ENCODE peak calls at places on chromosomes 5 and 9, in five cellular contexts. N is HCT116, Y is SK-N-SH, G is PC-3, P is GM23248. C is an unnamed sample.

GRCh38 chr5:16588434-16589214 is 28.2 kb downstream of the RETREG1 start:
- DNase-seq in N (no peak), Y (no peak), G (peak; percentile 69), P (no peak), C (no peak)

GRCh38 chr9:19615036-19615435 is 173.8 kb downstream of the SLC24A2 start:
- DNase-seq in N (no peak), Y (no peak), G (no peak), P (no peak), C (no peak)

GRCh38 chr5:172931001-172931536 is 28.2 kb upstream of the RPL26L1 start:
- DNase-seq in N (no peak), Y (no peak), G (peak; percentile 90), P (peak; percentile 97), C (no peak)

GRCh38 chr5:10695055-10695649 is 65.9 kb downstream of the DAP start:
- DNase-seq in N (no peak), Y (peak; percentile 83), G (peak; percentile 96), P (peak; percentile 90), C (peak; percentile 72)

GRCh38 chr5:150626853-150627276 is 13.6 kb upstream of the SYNPO start:
- DNase-seq in N (no peak), Y (no peak), G (no peak), P (peak; percentile 54), C (no peak)

GRCh38 chr9:96203867-96204412 is 98.0 kb downstream of the HSD17B3 start:
- DNase-seq in N (no peak), Y (peak; percentile 89), G (no peak), P (no peak), C (no peak)

GRCh38 chr9:127959841-127960409 is 20.9 kb downstream of the EEIG1 start:
- DNase-seq in N (no peak), Y (no peak), G (no peak), P (no peak), C (no peak)

GRCh38 chr9:127336708-127337352 is 60.1 kb upstream of the SLC2A8 start:
- DNase-seq in N (peak; percentile 69), Y (no peak), G (peak; percentile 96), P (peak; percentile 97), C (no peak)

GRCh38 chr9:15293727-15294405 is 13.2 kb downstream of the TTC39B start:
- DNase-seq in N (no peak), Y (no peak), G (no peak), P (peak; percentile 68), C (no peak)

GRCh38 chr5:65366655-65367054 is 115.1 kb downstream of the ADAMTS6 start:
- DNase-seq in N (no peak), Y (peak; percentile 30), G (no peak), P (no peak), C (no peak)

GRCh38 chr5:149456597-149457392 is 77.7 kb upstream of the IL17B start:
- DNase-seq in N (no peak), Y (peak; percentile 52), G (no peak), P (no peak), C (no peak)

GRCh38 chr5:179805529-179806249 is 977 bp downstream of the MGAT4B start:
- DNase-seq in N (no peak), Y (peak; percentile 86), G (no peak), P (peak; percentile 82), C (peak; percentile 61)

GRCh38 chr5:127340606-127341005 is 50.0 kb downstream of the MEGF10 start:
- DNase-seq in N (no peak), Y (no peak), G (peak; percentile 4), P (no peak), C (no peak)

GRCh38 chr5:61626639-61627282 is 294.7 kb downstream of the ZSWIM6 start:
- DNase-seq in N (no peak), Y (no peak), G (no peak), P (no peak), C (no peak)
- H3K9ac ChIP-seq in N (no peak overlapping the region), Y (no peak overlapping the region), G (no peak overlapping the region), P (peak overlapping the region; percentile 77), C (no peak overlapping the region)

GRCh38 chr9:125968975-125969374 is 221.8 kb downstream of the PBX3 start:
- DNase-seq in N (no peak), Y (no peak), G (no peak), P (no peak), C (no peak)
- TF ChIP-seq EZH2phosphoT487 in N (no peak), Y (no peak), G (no peak), P (no peak), C (no peak)

GRCh38 chr5:56819027-56819881 is 3.9 kb downstream of the MAP3K1 start:
- DNase-seq in N (no peak), Y (no peak), G (peak; percentile 51), P (no peak), C (no peak)
- H3K9ac ChIP-seq in N (no peak overlapping the region), Y (peak overlapping the region; percentile 62), G (peak overlapping the region; percentile 28), P (no peak overlapping the region), C (no peak overlapping the region)

DNA sequence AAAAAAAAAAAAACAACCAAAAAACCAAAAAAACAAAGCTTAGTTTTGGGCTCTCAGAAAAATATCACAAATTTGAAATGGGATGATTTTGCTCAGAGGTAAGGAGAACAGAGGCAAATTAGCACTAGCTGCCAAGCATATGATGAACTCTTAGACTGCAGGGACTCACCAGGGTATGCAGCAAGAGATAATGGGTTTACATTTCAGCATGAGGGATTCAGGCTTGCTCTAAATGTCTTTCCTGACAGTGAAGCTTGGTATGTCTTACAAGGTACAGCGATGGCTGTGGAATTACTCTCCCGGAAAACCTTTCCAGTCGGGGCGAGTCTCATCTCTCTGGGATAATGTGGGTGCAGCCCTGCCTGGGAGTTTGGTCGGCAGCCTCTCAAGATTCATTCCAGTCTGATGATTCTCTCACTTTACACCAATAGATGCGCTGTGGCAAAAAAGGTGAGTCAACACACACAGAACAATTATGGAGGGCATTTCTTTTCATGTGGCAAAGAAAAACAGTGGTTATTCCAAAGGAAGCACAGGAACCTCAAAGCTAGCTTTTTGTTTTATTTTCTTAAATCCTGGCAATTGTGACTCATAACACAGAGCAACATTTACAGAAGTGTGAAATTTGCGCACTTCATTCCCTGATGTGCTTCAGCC is 190.2 kb downstream of the DCP2 start:
- DNase-seq in N (peak; percentile 97), Y (no peak), G (peak; percentile 91), P (peak; percentile 95), C (peak; percentile 8)
- TF ChIP-seq EZH2phosphoT487 in N (no peak), Y (no peak), G (no peak), P (no peak), C (no peak)

GRCh38 chr9:136267261-136268111 is 21.9 kb upstream of the QSOX2 start:
- DNase-seq in N (peak; percentile 56), Y (peak; percentile 100), G (peak; percentile 75), P (peak; percentile 94), C (peak; percentile 94)
- H3K9ac ChIP-seq in N (peak overlapping the region; percentile 64), Y (peak overlapping the region; percentile 52), G (peak overlapping the region; percentile 29), P (peak overlapping the region; percentile 73), C (no peak overlapping the region)